ENCODE peak calls at places on chromosomes 13 and 19, in ten cellular contexts. H is neural crest cell; U is Right ventricle myocardium superior; N is activated naive CD8-positive, alpha-beta T cell treated with anti-CD3 and anti-CD28 coated beads for 36 hours; T is iris pigment epithelial cell; D is stimulated activated naive CD4-positive, alpha-beta T cell; S is left cardiac atrium; Z is T-helper 1 cell; O is T-helper 17 cell; G is choroid plexus epithelial cell. A is an unnamed sample.

GRCh38 chr13:30145709-30146367 is 161.5 kb downstream of the KATNAL1 start:
- DNase-seq in H (no peak), U (no peak), N (peak; percentile 18), T (no peak), D (no peak), S (no peak), Z (peak; percentile 85), O (no peak), G (no peak), A (no peak)

GRCh38 chr19:2315818-2316353 is 7.9 kb upstream of the LINGO3 start:
- DNase-seq in H (peak; percentile 75), U (peak; percentile 88), N (no peak), T (peak; percentile 61), D (peak; percentile 16), S (peak; percentile 75), Z (no peak), O (no peak), G (peak; percentile 70), A (no peak)

GRCh38 chr19:7982103-7982502 is 23.3 kb downstream of the ELAVL1 start:
- DNase-seq in H (no peak), U (no peak), N (no peak), T (no peak), D (no peak), S (no peak), Z (no peak), O (no peak), G (no peak), A (no peak)

GRCh38 chr19:16594131-16594586 is 21.9 kb upstream of the SLC35E1 start:
- DNase-seq in H (no peak), U (no peak), N (peak; percentile 46), T (no peak), D (peak; percentile 26), S (no peak), Z (peak; percentile 76), O (peak; percentile 41), G (no peak), A (no peak)

GRCh38 chr19:29001006-29001921 is 211.7 kb downstream of the UQCRFS1 start:
- DNase-seq in H (no peak), U (no peak), N (no peak), T (no peak), D (no peak), S (no peak), Z (no peak), O (no peak), G (no peak), A (no peak)

GRCh38 chr13:40402931-40403412 is 263.5 kb downstream of the FOXO1 start:
- DNase-seq in H (no peak), U (no peak), N (no peak), T (peak; percentile 92), D (no peak), S (peak; percentile 34), Z (no peak), O (no peak), G (peak; percentile 92), A (peak; percentile 19)

GRCh38 chr19:38952395-38953165 is 21.8 kb downstream of the MRPS12 start:
- DNase-seq in H (peak; percentile 38), U (no peak), N (no peak), T (peak; percentile 36), D (peak; percentile 4), S (no peak), Z (peak; percentile 49), O (no peak), G (peak; percentile 53), A (peak; percentile 78)

GRCh38 chr19:18194554-18195238 is 1.7 kb downstream of the MPV17L2 start:
- DNase-seq in H (no peak), U (peak; percentile 56), N (peak; percentile 22), T (no peak), D (peak; percentile 33), S (peak; percentile 51), Z (no peak), O (no peak), G (peak; percentile 29), A (no peak)

GRCh38 chr13:99859178-99860177 is 112.1 kb downstream of the ZIC5 start:
- DNase-seq in H (no peak), U (no peak), N (peak; percentile 78), T (no peak), D (no peak), S (no peak), Z (peak; percentile 48), O (no peak), G (no peak), A (no peak)

GRCh38 chr19:3054972-3055740 is 7.1 kb downstream of the TLE5 start:
- DNase-seq in H (no peak), U (no peak), N (no peak), T (peak; percentile 60), D (no peak), S (no peak), Z (no peak), O (no peak), G (peak; percentile 72), A (peak; percentile 56)

GRCh38 chr13:93151277-93151676 is 75.3 kb upstream of the GPC6 start:
- DNase-seq in H (no peak), U (no peak), N (no peak), T (peak; percentile 83), D (no peak), S (no peak), Z (peak; percentile 1), O (no peak), G (peak; percentile 96), A (no peak)

GRCh38 chr19:955803-956746 is 28.1 kb upstream of the WDR18 start:
- DNase-seq in H (no peak), U (no peak), N (no peak), T (no peak), D (no peak), S (no peak), Z (no peak), O (no peak), G (no peak), A (no peak)

GRCh38 chr13:32537580-32538233 is 888 bp downstream of the N4BP2L2 start:
- DNase-seq in H (peak; percentile 5), U (peak; percentile 55), N (peak; percentile 39), T (peak; percentile 9), D (peak; percentile 19), S (peak; percentile 39), Z (peak; percentile 52), O (peak; percentile 20), G (peak; percentile 28), A (peak; percentile 8)

GRCh38 chr19:48992571-48993174 is 436 bp downstream of the GYS1 start:
- DNase-seq in H (peak; percentile 25), U (no peak), N (no peak), T (no peak), D (no peak), S (no peak), Z (no peak), O (no peak), G (no peak), A (no peak)

GRCh38 chr13:30895773-30896172 is 10.3 kb upstream of the MEDAG start:
- DNase-seq in H (no peak), U (peak; percentile 65), N (no peak), T (peak; percentile 96), D (no peak), S (peak; percentile 66), Z (no peak), O (no peak), G (peak; percentile 97), A (no peak)

GRCh38 chr19:2555422-2556220 is 79.7 kb downstream of the GADD45B start:
- DNase-seq in H (no peak), U (peak; percentile 37), N (no peak), T (no peak), D (no peak), S (no peak), Z (no peak), O (no peak), G (no peak), A (no peak)

GRCh38 chr19:14102756-14103155 is 12.2 kb upstream of the SAMD1 start:
- DNase-seq in H (no peak), U (no peak), N (no peak), T (no peak), D (no peak), S (no peak), Z (no peak), O (no peak), G (no peak), A (no peak)

GRCh38 chr19:12689581-12690216 is 1.9 kb downstream of the GNG14 start:
- DNase-seq in H (no peak), U (no peak), N (no peak), T (no peak), D (no peak), S (no peak), Z (no peak), O (no peak), G (no peak), A (no peak)

GRCh38 chr13:35475960-35476943 is at the start of gene MAB21L1:
- DNase-seq in H (peak; percentile 34), U (peak; percentile 46), N (no peak), T (peak; percentile 61), D (no peak), S (peak; percentile 15), Z (peak; percentile 12), O (no peak), G (peak; percentile 54), A (no peak)

GRCh38 chr19:45824041-45824471 is 8.9 kb upstream of the RSPH6A start:
- DNase-seq in H (no peak), U (no peak), N (no peak), T (no peak), D (no peak), S (no peak), Z (no peak), O (no peak), G (no peak), A (no peak)

GRCh38 chr19:6459356-6460098 is at the start of gene SLC25A23:
- DNase-seq in H (peak; percentile 68), U (peak; percentile 77), N (peak; percentile 67), T (peak; percentile 66), D (peak; percentile 63), S (peak; percentile 73), Z (peak; percentile 74), O (peak; percentile 55), G (peak; percentile 79), A (peak; percentile 76)

GRCh38 chr13:45492538-45492937 is 27.8 kb downstream of the COG3 start:
- DNase-seq in H (no peak), U (no peak), N (no peak), T (peak; percentile 76), D (no peak), S (no peak), Z (no peak), O (no peak), G (peak; percentile 77), A (no peak)

GRCh38 chr19:5466072-5466471 is 10.9 kb downstream of the ZNRF4 start:
- DNase-seq in H (no peak), U (peak; percentile 50), N (no peak), T (no peak), D (no peak), S (no peak), Z (no peak), O (no peak), G (no peak), A (no peak)

GRCh38 chr13:22195726-22196125 is 524.9 kb downstream of the FGF9 start:
- DNase-seq in H (no peak), U (no peak), N (no peak), T (no peak), D (no peak), S (no peak), Z (no peak), O (no peak), G (no peak), A (no peak)

GRCh38 chr13:30908416-30908980 is 2.4 kb downstream of the MEDAG start:
- DNase-seq in H (no peak), U (peak; percentile 65), N (no peak), T (no peak), D (no peak), S (peak; percentile 67), Z (no peak), O (no peak), G (peak; percentile 61), A (no peak)

GRCh38 chr19:50460161-50460765 is 16.0 kb upstream of the EMC10 start:
- DNase-seq in H (no peak), U (no peak), N (peak; percentile 28), T (peak; percentile 63), D (no peak), S (no peak), Z (peak; percentile 58), O (no peak), G (peak; percentile 73), A (peak; percentile 86)

GRCh38 chr19:8158411-8159074 is 9.2 kb upstream of the FBN3 start:
- DNase-seq in H (peak; percentile 45), U (no peak), N (peak; percentile 22), T (peak; percentile 79), D (peak; percentile 10), S (no peak), Z (peak; percentile 76), O (no peak), G (peak; percentile 93), A (peak; percentile 81)

GRCh38 chr13:30108913-30109237 is 198.5 kb downstream of the KATNAL1 start:
- DNase-seq in H (no peak), U (no peak), N (no peak), T (no peak), D (no peak), S (no peak), Z (no peak), O (no peak), G (no peak), A (no peak)

A was measured in A549.